ENCODE peak calls at places on chromosomes 13 and 19, in six cellular contexts. K is fibroblast of lung, I is A549, C is colonic mucosa, E is ascending aorta, L is mesenchymal stem cell. B is an unnamed sample.

GRCh38 chr19:53912653-53913052 is 3.6 kb downstream of the CACNG7 start:
- DNase-seq in K (no peak), E (no peak), I (peak), C (no peak), L (no peak), B (no peak)

GRCh38 chr13:31638577-31638976 is 100.7 kb upstream of the RXFP2 start:
- DNase-seq in I (no peak), K (peak), L (peak), E (no peak), C (no peak), B (no peak)

GRCh38 chr13:110916671-110917142 is 1.8 kb upstream of the ANKRD10 start:
- DNase-seq in L (peak), I (no peak), C (no peak), E (no peak), K (peak), B (no peak)

GRCh38 chr19:51127032-51127431 is 2.3 kb downstream of the SIGLEC9 start:
- DNase-seq in K (no peak), L (no peak), I (no peak), E (no peak), C (no peak), B (peak)

GRCh38 chr19:3516675-3517207 is 10.6 kb downstream of the FZR1 start:
- DNase-seq in K (no peak), L (no peak), I (no peak), C (peak), E (no peak), B (no peak)

GRCh38 chr19:31962565-31962996 is 382.8 kb upstream of the ZNF507 start:
- DNase-seq in K (peak), C (no peak), L (peak), E (no peak), I (no peak), B (no peak)

GRCh38 chr13:51585234-51585672 is 991 bp downstream of the WDFY2 start:
- DNase-seq in E (no peak), I (no peak), K (peak), C (no peak), L (peak), B (no peak)

GRCh38 chr19:9498183-9498902 is at the start of gene ZNF560:
- DNase-seq in I (no peak), L (no peak), K (peak), E (no peak), C (no peak), B (no peak)

GRCh38 chr19:30479657-30480056 is 107.5 kb downstream of the ZNF536 start:
- DNase-seq in I (no peak), C (no peak), L (no peak), K (no peak), E (no peak), B (no peak)

GRCh38 chr19:47663911-47664771 is 49.1 kb upstream of the EHD2 start:
- DNase-seq in K (peak), L (peak), E (peak), I (peak), C (peak), B (peak)

GRCh38 chr13:23960566-23961156 is 63.4 kb upstream of the C1QTNF9B start:
- DNase-seq in L (peak), E (no peak), K (peak), I (peak), C (no peak), B (no peak)

GRCh38 chr19:29806098-29806866 is 5.5 kb upstream of the CCNE1 start:
- DNase-seq in E (no peak), C (peak), K (peak), I (peak), L (peak), B (no peak)

GRCh38 chr13:67283602-67284001 is 53.5 kb upstream of the PCDH9 start:
- DNase-seq in I (peak), E (no peak), L (peak), K (no peak), C (no peak), B (no peak)

GRCh38 chr13:44131069-44131614 is 242.5 kb upstream of the SERP2 start:
- DNase-seq in I (no peak), K (no peak), C (no peak), L (no peak), E (no peak), B (no peak)

GRCh38 chr19:35904312-35905068 is 2.2 kb downstream of the HCST start:
- DNase-seq in C (no peak), L (no peak), E (no peak), I (no peak), K (no peak), B (no peak)

GRCh38 chr13:61247149-61247936 is 168.3 kb downstream of the PCDH20 start:
- DNase-seq in C (no peak), E (no peak), K (no peak), I (no peak), L (no peak), B (no peak)

GRCh38 chr13:90302113-90302512 is 1045.4 kb upstream of the MIR17HG start:
- DNase-seq in L (peak), C (no peak), I (no peak), K (peak), E (no peak), B (no peak)

GRCh38 chr13:94269557-94269956 is 209.9 kb downstream of the DCT start:
- DNase-seq in L (no peak), K (no peak), C (no peak), E (no peak), I (no peak), B (no peak)

GRCh38 chr19:27918818-27919217 is 1294.1 kb downstream of the UQCRFS1 start:
- DNase-seq in K (no peak), I (no peak), L (no peak), E (no peak), C (no peak), B (no peak)

GRCh38 chr13:113400621-113401451 is 36.9 kb upstream of the GRTP1 start:
- DNase-seq in E (no peak), L (no peak), C (no peak), K (no peak), I (no peak), B (peak)

GRCh38 chr19:45913874-45914830 is at the start of gene NANOS2:
- DNase-seq in E (no peak), L (no peak), K (no peak), I (peak), C (no peak), B (no peak)

GRCh38 chr13:98842074-98842473 is 89.6 kb upstream of the SLC15A1 start:
- DNase-seq in C (no peak), K (no peak), L (no peak), E (no peak), I (no peak), B (no peak)

GRCh38 chr13:40453666-40454030 is 212.8 kb downstream of the FOXO1 start:
- DNase-seq in C (no peak), I (no peak), E (no peak), K (no peak), L (no peak), B (no peak)

GRCh38 chr13:38283346-38283745 is 66.3 kb upstream of the UFM1 start:
- DNase-seq in C (no peak), E (no peak), K (peak), I (no peak), L (peak), B (no peak)

GRCh38 chr19:41746593-41747227 is 8.6 kb upstream of the CEACAM6 start:
- DNase-seq in K (peak), E (no peak), C (peak), I (peak), L (no peak), B (no peak)

GRCh38 chr19:21585491-21585890 is 80.1 kb downstream of the ZNF429 start:
- DNase-seq in K (no peak), I (no peak), C (no peak), L (no peak), E (no peak), B (no peak)

GRCh38 chr13:104431895-104432294 is 1365.7 kb upstream of the SLC10A2 start:
- DNase-seq in K (no peak), E (no peak), L (no peak), I (no peak), C (no peak), B (no peak)

GRCh38 chr19:54325194-54325621 is 12.2 kb upstream of the LILRA5 start:
- DNase-seq in K (peak), I (peak), L (no peak), C (peak), E (no peak), B (peak)

GRCh38 chr19:33177417-33177976 is 16.6 kb upstream of the LRP3 start:
- DNase-seq in C (no peak), L (peak), K (no peak), I (peak), E (peak), B (no peak)

GRCh38 chr19:54231077-54231931 is 8.5 kb upstream of the LILRB3 start:
- DNase-seq in I (peak), C (peak), K (peak), E (no peak), L (peak), B (peak)

GRCh38 chr19:43818500-43818899 is 8.6 kb upstream of the ZNF283 start:
- DNase-seq in I (no peak), E (no peak), L (no peak), K (no peak), C (no peak), B (no peak)

GRCh38 chr19:8386990-8387389 is 3.2 kb upstream of the RAB11B start:
- DNase-seq in L (no peak), K (no peak), I (no peak), E (no peak), C (no peak), B (no peak)

GRCh38 chr13:31433756-31434155 is 234.0 kb downstream of the B3GLCT start:
- DNase-seq in C (no peak), L (no peak), E (no peak), I (no peak), K (no peak), B (no peak)

GRCh38 chr13:51714663-51715168 is 89.2 kb downstream of the DHRS12 start:
- DNase-seq in I (peak), E (no peak), C (no peak), K (peak), L (peak), B (no peak)

GRCh38 chr19:13797870-13798269 is 2.6 kb downstream of the ZSWIM4 start:
- DNase-seq in E (no peak), L (no peak), K (peak), I (peak), C (no peak), B (no peak)
- H3K27ac ChIP-seq in E (peak), L (no peak), K (peak), I (peak), C (no peak), B (peak)

DNA sequence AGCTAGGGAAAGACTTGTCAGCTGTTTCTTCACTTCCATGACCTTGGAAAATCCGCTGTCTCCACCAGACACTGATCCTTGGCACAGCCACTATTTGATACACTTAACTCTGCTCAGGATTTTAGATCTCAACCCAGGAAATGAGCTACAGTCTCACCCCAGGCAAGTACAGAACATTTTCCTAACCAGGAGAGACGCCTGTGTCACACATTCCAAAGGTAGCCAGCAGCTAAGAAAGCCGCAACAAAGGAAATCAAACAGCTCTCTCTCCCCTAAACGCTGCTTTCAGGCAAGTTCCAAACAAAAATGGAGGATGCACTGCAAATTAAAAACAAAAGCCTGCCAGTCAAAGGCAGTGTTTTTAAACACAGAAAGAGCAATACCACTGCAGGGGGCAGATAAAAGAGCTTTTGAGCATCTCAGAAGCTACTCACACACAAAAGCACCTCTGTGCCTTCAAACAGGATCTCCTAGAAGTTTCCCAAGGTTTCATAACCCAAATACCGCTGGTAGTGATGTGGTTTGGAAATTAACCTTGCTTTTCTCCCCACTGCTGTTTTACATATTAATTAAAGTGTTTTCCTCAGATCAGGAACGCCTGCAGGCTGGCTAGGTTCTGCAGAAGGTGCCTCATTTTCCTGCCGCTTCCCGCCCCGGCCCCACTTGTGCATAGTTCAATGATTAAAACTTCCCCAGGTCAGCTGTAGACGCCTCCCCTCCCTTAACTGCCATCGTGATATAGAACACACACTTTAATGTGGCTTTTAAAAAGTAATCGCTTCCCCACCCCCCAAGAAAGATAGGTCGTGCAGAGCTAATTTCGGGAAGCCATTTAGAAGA is 57.1 kb downstream of the IRS2 start:
- DNase-seq in K (no peak), E (no peak), I (no peak), L (no peak), C (no peak), B (no peak)
- H3K4me3 ChIP-seq in K (no peak), E (no peak), I (no peak), L (no peak), C (no peak), B (no peak)

DNA sequence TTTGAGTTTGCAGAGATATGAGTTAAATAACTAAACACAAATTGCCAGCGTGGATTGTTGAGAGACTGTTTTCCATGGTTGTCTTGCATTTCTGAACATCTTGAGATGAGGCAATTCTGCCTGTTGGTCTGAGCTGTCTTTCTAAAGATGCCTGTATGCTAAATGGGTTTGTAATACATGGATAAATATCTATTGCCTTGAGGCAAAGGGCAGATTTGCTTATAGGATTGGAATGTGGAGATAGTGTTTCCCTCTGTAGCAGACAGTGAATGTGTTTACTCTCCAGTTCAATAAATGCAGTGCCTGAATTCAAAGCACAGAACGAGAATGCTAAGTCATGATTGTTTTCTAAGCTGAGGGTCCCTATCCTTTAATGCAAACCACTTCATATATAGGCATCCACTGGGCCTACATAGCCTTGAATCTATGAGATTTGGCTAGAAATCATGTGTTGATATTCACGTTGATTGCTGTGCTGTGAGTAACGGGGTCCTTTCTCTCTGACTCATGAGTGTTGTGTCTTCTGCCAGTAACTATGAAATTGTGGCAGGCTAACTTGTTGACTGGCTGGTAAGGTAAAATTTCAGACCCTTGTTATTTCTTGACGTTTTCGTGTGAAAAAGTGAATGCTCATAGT is 2554.8 kb downstream of the PCDH9 start:
- DNase-seq in E (no peak), C (no peak), I (peak), K (peak), L (peak), B (no peak)
- H3K27ac ChIP-seq in E (no peak), C (no peak), I (peak), K (no peak), L (peak), B (no peak)

DNA sequence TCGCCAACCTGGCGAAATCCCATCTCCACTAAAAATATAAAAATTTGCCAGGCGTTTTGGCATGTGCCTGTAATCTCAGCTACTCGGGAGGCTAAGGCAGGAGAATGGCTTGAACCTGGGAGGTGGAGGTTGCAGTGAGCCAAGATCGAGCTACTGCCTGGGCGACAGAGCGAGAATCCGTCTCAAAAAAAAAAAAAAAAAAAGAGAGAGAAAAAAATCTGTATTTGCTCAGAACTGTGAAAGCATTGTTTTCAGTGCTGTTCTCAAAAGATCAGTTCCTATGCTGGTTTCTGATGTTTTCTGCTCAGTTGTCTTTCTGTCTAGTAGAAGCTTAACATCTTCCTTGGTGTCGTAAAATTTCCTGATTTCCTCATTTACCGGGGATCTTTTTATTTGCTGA is 2.5 kb downstream of the SF3A2 start:
- DNase-seq in K (no peak), I (no peak), E (no peak), L (no peak), C (no peak), B (no peak)
- H3K4me3 ChIP-seq in K (peak), I (no peak), E (no peak), L (no peak), C (no peak), B (peak)

DNA sequence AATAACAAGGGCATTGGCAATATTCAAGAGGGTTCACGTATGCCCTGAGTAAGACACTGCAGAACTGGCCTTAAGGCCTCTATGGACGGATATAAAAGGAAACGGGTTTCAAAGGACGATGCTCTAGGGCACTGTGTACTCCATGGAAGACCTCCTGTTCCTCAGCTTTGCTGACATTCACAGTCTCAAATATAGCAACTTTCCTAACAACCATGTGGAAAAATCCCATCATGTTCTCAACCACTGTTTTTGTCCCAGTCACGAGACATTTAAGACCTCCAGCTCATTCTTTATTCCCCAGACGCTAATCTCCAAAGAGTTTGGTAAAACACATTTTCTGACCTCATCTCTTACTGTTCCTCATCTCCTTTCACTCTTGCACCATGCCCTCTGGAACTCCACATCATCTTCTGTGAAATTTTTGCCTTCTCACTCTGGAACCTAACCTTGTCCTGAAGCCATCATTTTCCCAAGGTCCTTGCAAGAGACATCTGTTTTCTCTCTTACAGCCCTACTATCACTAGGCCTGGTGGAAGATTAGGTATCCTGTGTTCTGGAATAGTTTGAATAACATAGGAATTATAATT is 37.6 kb downstream of the SPRY2 start:
- DNase-seq in I (no peak), K (no peak), E (no peak), C (no peak), L (no peak), B (no peak)
- H3K27ac ChIP-seq in I (no peak), K (no peak), E (no peak), C (no peak), L (no peak), B (no peak)

GRCh38 chr13:78241278-78241919 is 322.8 kb upstream of the EDNRB start:
- DNase-seq in L (peak), C (peak), I (peak), K (peak), E (no peak), B (peak)
- H3K4me3 ChIP-seq in L (no peak), C (no peak), I (no peak), K (no peak), E (no peak), B (no peak)

GRCh38 chr19:52191374-52191773 is 1.5 kb downstream of the PPP2R1A start:
- DNase-seq in C (peak), I (no peak), L (no peak), E (no peak), K (no peak), B (no peak)
- H3K27ac ChIP-seq in C (peak), I (peak), L (peak), E (peak), K (peak), B (no peak)

GRCh38 chr19:12331211-12331941 is 2.1 kb downstream of the ZNF563 start:
- DNase-seq in L (no peak), C (no peak), I (no peak), E (no peak), K (no peak), B (no peak)
- H3K4me3 ChIP-seq in L (no peak), C (no peak), I (no peak), E (no peak), K (no peak), B (no peak)